ENCODE peak calls at places on chromosome 6, in ten cellular contexts. One of them, this sample, is unnamed.

GRCh38 chr6:140285471-140285870 is 911.0 kb upstream of the CITED2 start:
- DNase-seq in HL-60: no peak
- DNase-seq in fibroblast of mammary gland: no peak
- DNase-seq in neural crest cell: no peak
- DNase-seq in AG09309: no peak
- DNase-seq in AG10803: no peak
- DNase-seq in Peyer's patch: no peak
- DNase-seq in K562: no peak
- DNase-seq in GM23338: no peak
- DNase-seq in GM06990: no peak
- DNase-seq in this sample: no peak

GRCh38 chr6:33853026-33853425 is 49.2 kb upstream of the MLN start:
- DNase-seq in HL-60: no peak
- DNase-seq in fibroblast of mammary gland: no peak
- DNase-seq in neural crest cell: no peak
- DNase-seq in AG09309: no peak
- DNase-seq in AG10803: no peak
- DNase-seq in Peyer's patch: no peak
- DNase-seq in K562: no peak
- DNase-seq in GM23338: no peak
- DNase-seq in GM06990: no peak
- DNase-seq in this sample: no peak

GRCh38 chr6:28478518-28478917 is 35.2 kb upstream of the ZSCAN23 start:
- DNase-seq in HL-60: no peak
- DNase-seq in fibroblast of mammary gland: no peak
- DNase-seq in neural crest cell: no peak
- DNase-seq in AG09309: no peak
- DNase-seq in AG10803: no peak
- DNase-seq in Peyer's patch: no peak
- DNase-seq in K562: no peak
- DNase-seq in GM23338: no peak
- DNase-seq in GM06990: no peak
- DNase-seq in this sample: no peak

GRCh38 chr6:75397806-75398465 is 95.7 kb downstream of the FILIP1 start:
- DNase-seq in HL-60: no peak
- DNase-seq in fibroblast of mammary gland: peak; percentile 45
- DNase-seq in neural crest cell: no peak
- DNase-seq in AG09309: no peak
- DNase-seq in AG10803: peak; percentile 17
- DNase-seq in Peyer's patch: no peak
- DNase-seq in K562: no peak
- DNase-seq in GM23338: no peak
- DNase-seq in GM06990: no peak
- DNase-seq in this sample: no peak

GRCh38 chr6:55632953-55633352 is 54.0 kb upstream of the HMGCLL1 start:
- DNase-seq in HL-60: no peak
- DNase-seq in fibroblast of mammary gland: no peak
- DNase-seq in neural crest cell: no peak
- DNase-seq in AG09309: no peak
- DNase-seq in AG10803: no peak
- DNase-seq in Peyer's patch: no peak
- DNase-seq in K562: no peak
- DNase-seq in GM23338: no peak
- DNase-seq in GM06990: no peak
- DNase-seq in this sample: no peak

GRCh38 chr6:33215281-33215680 is 7.0 kb downstream of the RING1 start:
- DNase-seq in HL-60: no peak
- DNase-seq in fibroblast of mammary gland: no peak
- DNase-seq in neural crest cell: no peak
- DNase-seq in AG09309: no peak
- DNase-seq in AG10803: no peak
- DNase-seq in Peyer's patch: no peak
- DNase-seq in K562: peak; percentile 14
- DNase-seq in GM23338: no peak
- DNase-seq in GM06990: no peak
- DNase-seq in this sample: no peak

GRCh38 chr6:104527311-104527710 is 332.4 kb downstream of the HACE1 start:
- DNase-seq in HL-60: no peak
- DNase-seq in fibroblast of mammary gland: no peak
- DNase-seq in neural crest cell: no peak
- DNase-seq in AG09309: no peak
- DNase-seq in AG10803: no peak
- DNase-seq in Peyer's patch: no peak
- DNase-seq in K562: no peak
- DNase-seq in GM23338: no peak
- DNase-seq in GM06990: no peak
- DNase-seq in this sample: no peak

GRCh38 chr6:118627724-118628123 is 23.7 kb downstream of the CEP85L start:
- DNase-seq in HL-60: no peak
- DNase-seq in fibroblast of mammary gland: no peak
- DNase-seq in neural crest cell: no peak
- DNase-seq in AG09309: no peak
- DNase-seq in AG10803: no peak
- DNase-seq in Peyer's patch: no peak
- DNase-seq in K562: no peak
- DNase-seq in GM23338: no peak
- DNase-seq in GM06990: no peak
- DNase-seq in this sample: no peak

GRCh38 chr6:113277111-113277510 is 580.0 kb upstream of the MARCKS start:
- DNase-seq in HL-60: no peak
- DNase-seq in fibroblast of mammary gland: no peak
- DNase-seq in neural crest cell: no peak
- DNase-seq in AG09309: no peak
- DNase-seq in AG10803: no peak
- DNase-seq in Peyer's patch: no peak
- DNase-seq in K562: no peak
- DNase-seq in GM23338: no peak
- DNase-seq in GM06990: no peak
- DNase-seq in this sample: no peak

GRCh38 chr6:9581155-9581554 is 833.7 kb downstream of the TFAP2A start:
- DNase-seq in HL-60: no peak
- DNase-seq in fibroblast of mammary gland: no peak
- DNase-seq in neural crest cell: no peak
- DNase-seq in AG09309: no peak
- DNase-seq in AG10803: no peak
- DNase-seq in Peyer's patch: no peak
- DNase-seq in K562: no peak
- DNase-seq in GM23338: no peak
- DNase-seq in GM06990: no peak
- DNase-seq in this sample: no peak
- TF ChIP-seq CTCF in HL-60: no peak
- TF ChIP-seq CTCF in fibroblast of mammary gland: no peak
- TF ChIP-seq CTCF in neural crest cell: no peak
- TF ChIP-seq CTCF in AG09309: no peak
- TF ChIP-seq CTCF in AG10803: no peak
- TF ChIP-seq CTCF in Peyer's patch: no peak
- TF ChIP-seq CTCF in K562: no peak
- TF ChIP-seq CTCF in GM23338: no peak
- TF ChIP-seq CTCF in GM06990: no peak
- TF ChIP-seq CTCF in this sample: no peak

GRCh38 chr6:106883808-106884262 is 90.7 kb downstream of the CD24 start:
- DNase-seq in HL-60: no peak
- DNase-seq in fibroblast of mammary gland: peak; percentile 14
- DNase-seq in neural crest cell: no peak
- DNase-seq in AG09309: no peak
- DNase-seq in AG10803: no peak
- DNase-seq in Peyer's patch: no peak
- DNase-seq in K562: no peak
- DNase-seq in GM23338: peak; percentile 23
- DNase-seq in GM06990: no peak
- DNase-seq in this sample: no peak
- TF ChIP-seq CTCF in HL-60: no peak
- TF ChIP-seq CTCF in fibroblast of mammary gland: no peak
- TF ChIP-seq CTCF in neural crest cell: peak; percentile 41
- TF ChIP-seq CTCF in AG09309: no peak
- TF ChIP-seq CTCF in AG10803: no peak
- TF ChIP-seq CTCF in Peyer's patch: no peak
- TF ChIP-seq CTCF in K562: peak; percentile 29
- TF ChIP-seq CTCF in GM23338: peak; percentile 58
- TF ChIP-seq CTCF in GM06990: no peak
- TF ChIP-seq CTCF in this sample: no peak

GRCh38 chr6:40325791-40326190 is 261.4 kb downstream of the LRFN2 start:
- DNase-seq in HL-60: no peak
- DNase-seq in fibroblast of mammary gland: no peak
- DNase-seq in neural crest cell: no peak
- DNase-seq in AG09309: no peak
- DNase-seq in AG10803: no peak
- DNase-seq in Peyer's patch: no peak
- DNase-seq in K562: peak; percentile 54
- DNase-seq in GM23338: no peak
- DNase-seq in GM06990: no peak
- DNase-seq in this sample: no peak

GRCh38 chr6:40328988-40329545 is 258.1 kb downstream of the LRFN2 start:
- DNase-seq in HL-60: no peak
- DNase-seq in fibroblast of mammary gland: no peak
- DNase-seq in neural crest cell: no peak
- DNase-seq in AG09309: no peak
- DNase-seq in AG10803: no peak
- DNase-seq in Peyer's patch: no peak
- DNase-seq in K562: no peak
- DNase-seq in GM23338: peak; percentile 82
- DNase-seq in GM06990: no peak
- DNase-seq in this sample: no peak

GRCh38 chr6:40326689-40327404 is 260.3 kb downstream of the LRFN2 start:
- DNase-seq in HL-60: no peak
- DNase-seq in fibroblast of mammary gland: no peak
- DNase-seq in neural crest cell: no peak
- DNase-seq in AG09309: no peak
- DNase-seq in AG10803: no peak
- DNase-seq in Peyer's patch: no peak
- DNase-seq in K562: no peak
- DNase-seq in GM23338: no peak
- DNase-seq in GM06990: no peak
- DNase-seq in this sample: no peak

GRCh38 chr6:40330301-40330721 is 256.9 kb downstream of the LRFN2 start:
- DNase-seq in HL-60: no peak
- DNase-seq in fibroblast of mammary gland: no peak
- DNase-seq in neural crest cell: no peak
- DNase-seq in AG09309: no peak
- DNase-seq in AG10803: no peak
- DNase-seq in Peyer's patch: no peak
- DNase-seq in K562: no peak
- DNase-seq in GM23338: peak; percentile 75
- DNase-seq in GM06990: no peak
- DNase-seq in this sample: no peak

DNA sequence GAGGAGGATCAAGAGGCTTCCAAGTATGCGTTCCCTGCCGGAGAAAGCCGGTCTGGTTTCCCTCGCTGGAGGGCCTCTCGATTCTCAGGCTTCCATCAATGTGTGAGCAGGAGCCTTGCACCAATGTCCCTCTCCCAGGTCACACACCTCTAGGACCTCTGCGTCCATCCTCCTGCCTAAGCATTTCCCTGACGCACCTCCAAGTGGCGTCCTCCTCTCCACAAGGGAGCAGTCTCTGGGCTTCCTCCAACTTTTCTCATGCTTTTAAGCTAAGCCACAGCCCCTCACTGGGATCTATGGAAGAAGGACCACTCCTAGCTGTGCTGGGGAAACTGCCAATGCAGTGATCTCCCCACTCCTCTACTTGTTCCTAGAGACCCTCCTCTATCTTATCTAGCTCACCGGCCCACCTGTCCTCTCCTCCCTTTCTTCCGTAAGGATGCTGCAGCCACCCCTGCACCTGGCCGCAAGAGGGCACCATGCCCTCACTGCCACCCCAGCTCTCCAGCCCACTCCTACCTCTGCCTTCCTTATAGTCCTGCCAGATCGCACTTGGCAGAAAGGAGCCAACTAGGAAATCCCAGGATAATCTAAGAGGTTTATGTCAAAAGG is 258.7 kb downstream of the LRFN2 start:
- DNase-seq in HL-60: no peak
- DNase-seq in fibroblast of mammary gland: no peak
- DNase-seq in neural crest cell: no peak
- DNase-seq in AG09309: no peak
- DNase-seq in AG10803: no peak
- DNase-seq in Peyer's patch: peak; percentile 64
- DNase-seq in K562: peak; percentile 62
- DNase-seq in GM23338: peak; percentile 91
- DNase-seq in GM06990: no peak
- DNase-seq in this sample: peak; percentile 44
- TF ChIP-seq CTCF in HL-60: peak; percentile 3
- TF ChIP-seq CTCF in fibroblast of mammary gland: peak; percentile 29
- TF ChIP-seq CTCF in neural crest cell: peak; percentile 81
- TF ChIP-seq CTCF in AG09309: peak; percentile 28
- TF ChIP-seq CTCF in AG10803: peak; percentile 15
- TF ChIP-seq CTCF in Peyer's patch: no peak
- TF ChIP-seq CTCF in K562: peak; percentile 72
- TF ChIP-seq CTCF in GM23338: peak; percentile 96
- TF ChIP-seq CTCF in GM06990: peak; percentile 67
- TF ChIP-seq CTCF in this sample: peak; percentile 72

DNA sequence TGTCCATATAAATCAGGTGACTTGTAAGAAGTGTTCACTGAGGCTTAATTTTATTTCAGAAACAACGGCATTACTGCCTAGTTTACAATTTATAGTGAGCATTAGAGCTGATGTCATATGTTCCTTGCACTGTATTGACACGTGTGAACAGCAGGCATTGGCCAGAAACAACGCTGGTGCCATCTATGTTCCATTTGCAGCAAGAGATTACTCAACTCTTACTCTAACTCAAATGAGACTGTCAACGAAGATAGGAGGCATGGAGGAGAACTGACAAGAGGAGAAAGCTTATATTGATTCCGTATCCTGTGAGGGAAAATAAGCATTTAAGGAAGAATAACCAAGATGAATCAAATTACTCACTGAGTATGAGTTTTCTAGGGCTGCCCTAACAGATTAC is 48.4 kb downstream of the MTFR2 start:
- DNase-seq in HL-60: no peak
- DNase-seq in fibroblast of mammary gland: no peak
- DNase-seq in neural crest cell: no peak
- DNase-seq in AG09309: no peak
- DNase-seq in AG10803: peak; percentile 11
- DNase-seq in Peyer's patch: no peak
- DNase-seq in K562: no peak
- DNase-seq in GM23338: no peak
- DNase-seq in GM06990: no peak
- DNase-seq in this sample: no peak
- TF ChIP-seq CTCF in HL-60: no peak
- TF ChIP-seq CTCF in fibroblast of mammary gland: no peak
- TF ChIP-seq CTCF in neural crest cell: no peak
- TF ChIP-seq CTCF in AG09309: no peak
- TF ChIP-seq CTCF in AG10803: peak; percentile 17
- TF ChIP-seq CTCF in Peyer's patch: no peak
- TF ChIP-seq CTCF in K562: no peak
- TF ChIP-seq CTCF in GM23338: no peak
- TF ChIP-seq CTCF in GM06990: no peak
- TF ChIP-seq CTCF in this sample: no peak

This sample was measured in natural killer cell.